ENCODE peak calls at places on chromosomes 11 and 22, in four cellular contexts. Q is Right ventricle myocardium inferior, U is naive B cell, Y is T-helper 17 cell. D is an unnamed sample.
A peak's percentile ranks its signal among the peaks of the same experiment; 100 is the strongest.

GRCh38 chr22:25161017-25161915 is 38.4 kb upstream of the CRYBB3 start:
- ATAC-seq in U (no peak), Q (no peak), Y (no peak), D (peak; percentile 13)

GRCh38 chr22:49202226-49202625 is 625.4 kb downstream of the BRD1 start:
- ATAC-seq in Q (no peak), U (no peak), Y (no peak), D (no peak)

GRCh38 chr11:123729602-123730001 is 11.9 kb downstream of the ZNF202 start:
- ATAC-seq in U (no peak), Q (no peak), Y (no peak), D (no peak)

GRCh38 chr22:28892175-28892731 is 8.9 kb downstream of the ZNRF3 start:
- ATAC-seq in U (no peak), Q (no peak), Y (no peak), D (no peak)

GRCh38 chr11:55571828-55572227 is at the start of gene OR4C16:
- ATAC-seq in Y (no peak), U (no peak), Q (no peak), D (no peak)

GRCh38 chr11:3195251-3196160 is 23.1 kb downstream of the MRGPRG start:
- ATAC-seq in Y (no peak), U (no peak), Q (no peak), D (no peak)

GRCh38 chr11:108538502-108538901 is 40.3 kb upstream of the POGLUT3 start:
- ATAC-seq in Y (no peak), Q (no peak), U (no peak), D (no peak)

GRCh38 chr11:16912607-16913006 is 101.6 kb downstream of the PLEKHA7 start:
- ATAC-seq in U (no peak), Y (no peak), Q (no peak), D (no peak)

GRCh38 chr11:45816614-45817013 is 11.7 kb downstream of the SLC35C1 start:
- ATAC-seq in Y (no peak), Q (no peak), U (no peak), D (peak; percentile 9)

GRCh38 chr11:85238907-85239306 is 388.2 kb downstream of the DLG2 start:
- ATAC-seq in U (no peak), Y (no peak), Q (no peak), D (no peak)

GRCh38 chr11:109590782-109591181 is 168.8 kb downstream of the C11orf87 start:
- ATAC-seq in Y (no peak), Q (no peak), U (no peak), D (no peak)

GRCh38 chr11:75001686-75002085 is 13.0 kb downstream of the NEU3 start:
- ATAC-seq in Q (no peak), Y (no peak), U (no peak), D (no peak)

GRCh38 chr11:110486176-110486575 is 56.4 kb downstream of the FDX1 start:
- ATAC-seq in U (no peak), Y (no peak), Q (no peak), D (no peak)

GRCh38 chr11:105609832-105610781 is at the start of gene GRIA4:
- ATAC-seq in Y (peak; percentile 59), U (peak; percentile 18), Q (peak; percentile 42), D (peak; percentile 40)

GRCh38 chr11:123062892-123063395 is 1.0 kb upstream of the HSPA8 start:
- ATAC-seq in U (peak; percentile 3), Q (peak; percentile 23), Y (no peak), D (peak; percentile 25)

GRCh38 chr11:115890500-115890899 is 386.3 kb upstream of the CADM1 start:
- ATAC-seq in Q (no peak), Y (no peak), U (no peak), D (no peak)

GRCh38 chr11:122226810-122227379 is 110.9 kb upstream of the BLID start:
- ATAC-seq in Y (no peak), Q (no peak), U (no peak), D (no peak)

GRCh38 chr11:129536338-129536737 is 160.7 kb downstream of the BARX2 start:
- ATAC-seq in Q (no peak), U (no peak), Y (no peak), D (no peak)

GRCh38 chr11:61092908-61093763 is 9.2 kb upstream of the CD5 start:
- ATAC-seq in Q (no peak), U (no peak), Y (peak; percentile 34), D (no peak)

GRCh38 chr22:20885017-20885556 is 26.3 kb downstream of the SNAP29 start:
- ATAC-seq in Y (no peak), Q (no peak), U (no peak), D (no peak)

GRCh38 chr11:116342148-116342547 is 430.6 kb downstream of the BUD13 start:
- ATAC-seq in Q (no peak), U (no peak), Y (no peak), D (no peak)